ENCODE peak calls at places on chromosome 10, in nine cellular contexts. B, J, P, S, N, Y, O, D and I are unnamed samples.

GRCh38 chr10:80382989-80383388 is 25.4 kb upstream of the PRXL2A start:
- DNase-seq in Y (peak), S (no peak), J (no peak), D (peak), O (peak), N (peak), P (no peak), B (peak), I (no peak)

GRCh38 chr10:14820010-14820774 is 17.6 kb downstream of the CDNF start:
- DNase-seq in B (no peak), Y (no peak), O (peak), N (no peak), S (no peak), D (no peak), J (no peak), P (no peak), I (no peak)

GRCh38 chr10:103699611-103700435 is 155.6 kb downstream of the SH3PXD2A start:
- DNase-seq in N (no peak), P (no peak), D (no peak), S (no peak), B (no peak), Y (no peak), J (no peak), O (no peak), I (peak)

GRCh38 chr10:102714621-102715455 is at the start of gene SFXN2:
- DNase-seq in Y (peak), D (no peak), O (peak), J (no peak), P (no peak), S (peak), B (peak), N (peak), I (no peak)

GRCh38 chr10:119686465-119687191 is 35.4 kb downstream of the BAG3 start:
- DNase-seq in J (no peak), D (peak), S (peak), N (peak), P (peak), Y (peak), B (peak), O (peak), I (peak)

GRCh38 chr10:69780070-69780469 is 21.6 kb upstream of the COL13A1 start:
- DNase-seq in O (no peak), S (peak), P (no peak), B (no peak), D (no peak), J (no peak), N (no peak), Y (no peak), I (peak)

GRCh38 chr10:127973810-127974311 is 67.0 kb downstream of the PTPRE start:
- DNase-seq in N (no peak), B (no peak), S (no peak), D (no peak), P (no peak), Y (no peak), O (no peak), J (no peak), I (no peak)

GRCh38 chr10:78973901-78974408 is 94.8 kb upstream of the ZMIZ1 start:
- DNase-seq in S (peak), P (peak), O (peak), B (no peak), J (peak), Y (peak), D (no peak), N (peak), I (peak)

GRCh38 chr10:60488111-60488669 is 98.5 kb upstream of the ANK3 start:
- DNase-seq in P (no peak), J (no peak), N (no peak), B (no peak), D (no peak), O (no peak), Y (no peak), S (no peak), I (no peak)

GRCh38 chr10:76550806-76551205 is 1086.8 kb downstream of the KCNMA1 start:
- DNase-seq in N (no peak), B (no peak), Y (no peak), J (no peak), O (peak), S (no peak), D (no peak), P (no peak), I (no peak)

GRCh38 chr10:73858013-73858708 is 16.2 kb downstream of the CAMK2G start:
- DNase-seq in Y (no peak), P (no peak), N (no peak), B (no peak), D (no peak), J (no peak), O (no peak), S (no peak), I (no peak)

GRCh38 chr10:65394898-65395297 is 1530.9 kb upstream of the LRRTM3 start:
- DNase-seq in N (no peak), B (no peak), O (no peak), D (no peak), Y (no peak), P (no peak), J (no peak), S (no peak), I (no peak)

GRCh38 chr10:27659786-27660185 is 85.8 kb downstream of the MKX start:
- DNase-seq in D (no peak), J (no peak), Y (no peak), P (no peak), N (no peak), B (no peak), S (no peak), O (no peak), I (no peak)

GRCh38 chr10:44569193-44570091 is 184.5 kb upstream of the CXCL12 start:
- DNase-seq in O (no peak), D (no peak), Y (no peak), P (peak), S (no peak), J (no peak), N (no peak), B (no peak), I (no peak)

GRCh38 chr10:34786464-34786863 is 28.6 kb downstream of the PARD3 start:
- DNase-seq in O (no peak), D (no peak), J (no peak), P (no peak), Y (no peak), S (no peak), N (no peak), B (no peak), I (peak)

GRCh38 chr10:62153191-62153590 is 115.5 kb downstream of the RTKN2 start:
- DNase-seq in B (no peak), Y (no peak), P (no peak), O (no peak), N (no peak), S (no peak), D (no peak), J (no peak), I (no peak)

GRCh38 chr10:71708301-71708703 is 11.3 kb downstream of the C10orf105 start:
- DNase-seq in Y (peak), D (peak), B (peak), J (no peak), N (peak), P (peak), O (peak), S (peak), I (peak)

GRCh38 chr10:72079356-72079755 is 9.0 kb downstream of the SPOCK2 start:
- DNase-seq in Y (no peak), O (no peak), B (no peak), N (peak), J (no peak), S (no peak), P (no peak), D (peak), I (peak)

GRCh38 chr10:102267748-102268147 is 22.4 kb downstream of the GBF1 start:
- DNase-seq in P (no peak), D (no peak), B (no peak), S (no peak), N (no peak), O (no peak), J (no peak), Y (no peak), I (no peak)

GRCh38 chr10:68925489-68925888 is 24.4 kb downstream of the DDX50 start:
- DNase-seq in P (no peak), N (no peak), S (no peak), B (no peak), J (no peak), O (no peak), D (no peak), Y (no peak), I (no peak)

GRCh38 chr10:11798862-11799735 is 24.1 kb upstream of the PROSER2 start:
- DNase-seq in Y (no peak), P (no peak), B (no peak), N (no peak), O (no peak), J (no peak), D (no peak), S (no peak), I (peak)

GRCh38 chr10:60380781-60381180 is 8.9 kb downstream of the ANK3 start:
- DNase-seq in O (no peak), N (no peak), P (no peak), J (no peak), S (no peak), B (no peak), D (no peak), Y (no peak), I (no peak)

GRCh38 chr10:124644771-124645170 is 99.4 kb downstream of the FAM53B start:
- DNase-seq in D (no peak), O (no peak), N (no peak), P (no peak), J (no peak), S (no peak), B (no peak), Y (no peak), I (no peak)

GRCh38 chr10:91856637-91857036 is 52.6 kb downstream of the FGFBP3 start:
- DNase-seq in D (no peak), B (no peak), Y (no peak), O (peak), J (no peak), P (no peak), N (no peak), S (no peak), I (no peak)

GRCh38 chr10:129079705-129080104 is 387.3 kb upstream of the MGMT start:
- DNase-seq in J (no peak), Y (no peak), P (peak), N (no peak), B (no peak), D (no peak), O (no peak), S (no peak), I (peak)

GRCh38 chr10:5259132-5259951 is 62.7 kb downstream of the AKR1C4 start:
- DNase-seq in B (no peak), N (no peak), Y (no peak), O (no peak), P (no peak), D (no peak), J (no peak), S (no peak), I (no peak)

GRCh38 chr10:35097510-35097909 is 7.4 kb upstream of the CUL2 start:
- DNase-seq in B (no peak), D (no peak), O (no peak), P (no peak), Y (no peak), N (no peak), J (no peak), S (no peak), I (no peak)

GRCh38 chr10:69232252-69232651 is 12.1 kb downstream of the HKDC1 start:
- DNase-seq in D (no peak), S (no peak), P (no peak), Y (no peak), O (peak), B (no peak), J (no peak), N (no peak), I (no peak)